ENCODE peak calls at places on chromosomes 12 and 14, in four cellular contexts. W is DND-41, Z is fibroblast of lung, N is HepG2. J is an unnamed sample.
A peak's percentile ranks its signal among the peaks of the same experiment; 100 is the strongest.

GRCh38 chr12:115620816-115621215 is 656.7 kb downstream of the MED13L start:
- DNase-seq in Z (no peak), N (no peak), W (no peak), J (no peak)

GRCh38 chr12:130331146-130331545 is 6.5 kb upstream of the PIWIL1 start:
- DNase-seq in N (no peak), Z (no peak), W (no peak), J (no peak)

GRCh38 chr14:99320621-99321235 is 48.7 kb upstream of the BCL11B start:
- DNase-seq in N (no peak), Z (no peak), W (no peak), J (no peak)

GRCh38 chr12:108241961-108242360 is 97.2 kb downstream of the CMKLR1 start:
- DNase-seq in Z (no peak), N (no peak), W (no peak), J (no peak)

GRCh38 chr12:64009321-64010068 is 165.0 kb downstream of the SRGAP1 start:
- DNase-seq in Z (no peak), W (no peak), N (no peak), J (no peak)

GRCh38 chr14:74350944-74351323 is 2.7 kb downstream of the VRTN start:
- DNase-seq in W (no peak), N (no peak), Z (no peak), J (no peak)

GRCh38 chr12:57519758-57520007 is 631 bp downstream of the DDIT3 start:
- DNase-seq in Z (no peak), W (peak; percentile 50), N (no peak), J (no peak)

GRCh38 chr12:92627511-92627910 is 75.3 kb upstream of the PLEKHG7 start:
- DNase-seq in W (no peak), Z (no peak), N (no peak), J (no peak)

GRCh38 chr14:71474291-71474690 is 457.9 kb upstream of the RGS6 start:
- DNase-seq in W (no peak), N (no peak), Z (no peak), J (no peak)

GRCh38 chr12:106122004-106122403 is 16.8 kb downstream of the NUAK1 start:
- DNase-seq in Z (no peak), W (no peak), N (no peak), J (no peak)

GRCh38 chr12:20459920-20460319 is 91.6 kb downstream of the PDE3A start:
- DNase-seq in N (no peak), W (no peak), Z (no peak), J (no peak)

GRCh38 chr14:100910888-100911664 is 7.6 kb upstream of the RTL1 start:
- DNase-seq in N (no peak), Z (no peak), W (no peak), J (no peak)

DNA sequence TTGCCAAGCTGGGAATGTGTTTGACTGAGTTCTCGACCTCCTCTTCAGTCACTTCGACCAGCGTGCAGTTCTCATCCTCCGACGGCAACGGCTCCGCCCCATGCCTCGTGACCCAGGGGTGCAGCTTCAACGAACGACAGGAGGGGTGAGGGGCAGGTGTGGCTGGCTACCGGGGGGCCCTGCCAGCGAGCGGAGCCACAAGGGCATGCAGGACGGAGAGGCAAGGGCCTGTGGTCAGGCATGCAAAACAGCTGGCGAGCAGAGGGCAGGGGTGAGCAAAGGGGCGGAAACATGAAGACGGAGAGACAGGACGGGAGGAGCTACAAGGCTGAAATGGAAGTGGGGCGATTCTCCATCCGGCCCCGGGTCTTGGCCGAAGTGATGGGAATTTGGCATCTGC is 38.7 kb downstream of the P2RX4 start:
- DNase-seq in N (no peak), W (no peak), Z (no peak), J (no peak)
- H3K27ac ChIP-seq in N (no peak overlapping the region), W (no peak overlapping the region), Z (no peak overlapping the region), J (no peak overlapping the region)

GRCh38 chr14:36503771-36504741 is 16.0 kb downstream of the NKX2-1 start:
- DNase-seq in N (no peak), W (no peak), Z (no peak), J (no peak)

GRCh38 chr14:36502558-36503508 is 17.2 kb downstream of the NKX2-1 start:
- DNase-seq in N (no peak), Z (no peak), W (no peak), J (no peak)

GRCh38 chr14:36505892-36506731 is 13.9 kb downstream of the NKX2-1 start:
- DNase-seq in N (no peak), Z (no peak), W (no peak), J (no peak)

GRCh38 chr14:36505193-36505815 is 14.7 kb downstream of the NKX2-1 start:
- DNase-seq in N (no peak), W (no peak), Z (no peak), J (no peak)

GRCh38 chr14:36504805-36505192 is 15.2 kb downstream of the NKX2-1 start:
- DNase-seq in N (no peak), Z (no peak), W (no peak), J (no peak)
- TF ChIP-seq EZH2 in N (no peak), Z (peak; percentile 20), W (no peak), J (no peak)

DNA sequence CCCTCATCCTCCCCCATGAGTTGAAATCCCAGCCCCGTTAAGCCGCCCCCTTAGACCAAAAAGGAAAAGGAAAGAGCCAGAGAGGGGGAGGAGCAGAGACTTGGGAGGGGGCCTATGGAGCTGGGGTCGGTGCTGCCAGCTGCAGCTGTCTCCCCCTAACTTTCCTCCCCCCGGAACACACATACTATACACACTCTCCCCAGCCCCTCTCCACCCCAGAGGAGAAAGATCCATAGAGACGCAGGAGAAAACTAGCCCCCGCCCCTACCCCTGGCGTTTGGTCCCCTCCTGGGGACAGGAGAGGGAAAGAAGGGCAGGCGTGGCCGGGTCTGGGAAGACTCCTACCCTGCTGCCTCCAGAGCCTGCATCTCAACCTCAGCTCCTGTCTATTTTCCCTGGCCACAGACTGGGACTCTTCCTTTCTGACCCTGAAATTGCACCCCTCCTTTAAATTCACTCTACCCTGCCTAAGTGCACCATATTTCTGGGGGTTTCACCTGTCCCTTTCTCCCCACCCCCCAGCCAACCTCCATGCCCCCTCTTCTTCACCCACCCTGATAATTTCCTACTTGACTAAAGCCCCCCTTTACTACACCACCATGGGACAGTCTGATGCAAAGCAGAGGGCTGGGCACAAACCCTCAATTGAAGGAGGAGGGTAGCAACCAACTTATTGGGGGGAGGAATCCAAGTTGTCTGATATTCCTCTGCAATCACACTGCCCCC is 1.6 kb upstream of the HOXC9 start:
- DNase-seq in Z (no peak), W (no peak), N (no peak), J (no peak)
- H3K27me3 ChIP-seq in Z (peaks cover 82% of the 10 kb centered on the region), W (peaks cover 49% of the 10 kb centered on the region), N (peaks cover 6% of the 10 kb centered on the region), J (no peaks in the 10 kb centered on the region)

GRCh38 chr12:2958432-2959193 is 584 bp upstream of the TEAD4 start:
- DNase-seq in N (peak; percentile 69), Z (peak; percentile 53), W (no peak), J (peak; percentile 91)
- H3K27ac ChIP-seq in N (peak overlapping the region; percentile 91), Z (peak overlapping the region; percentile 62), W (no peak overlapping the region), J (peak overlapping the region; percentile 77)

DNA sequence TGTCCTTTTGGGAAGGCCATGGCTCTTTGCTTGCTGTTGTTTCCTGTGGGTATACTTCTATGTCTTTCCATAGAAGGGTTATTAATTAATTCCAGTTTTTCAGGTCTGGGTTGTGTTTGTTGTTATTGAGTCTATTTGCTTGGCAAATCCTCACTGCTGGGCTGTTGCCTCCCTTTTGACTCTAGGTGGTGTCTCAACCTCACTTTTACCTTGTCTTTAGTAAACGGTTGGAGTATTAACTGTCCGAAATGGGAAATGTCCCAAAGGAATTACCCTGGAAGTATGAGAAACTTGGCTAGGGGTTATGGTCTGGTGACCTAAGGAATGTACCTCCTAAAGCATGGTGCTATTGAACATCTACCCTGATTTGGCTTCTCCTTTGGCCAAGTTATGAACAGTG is 16.7 kb downstream of the PRH1 start:
- DNase-seq in Z (no peak), W (no peak), N (peak; percentile 23), J (no peak)
- TF ChIP-seq EZH2 in Z (no peak), W (no peak), N (no peak), J (no peak)

DNA sequence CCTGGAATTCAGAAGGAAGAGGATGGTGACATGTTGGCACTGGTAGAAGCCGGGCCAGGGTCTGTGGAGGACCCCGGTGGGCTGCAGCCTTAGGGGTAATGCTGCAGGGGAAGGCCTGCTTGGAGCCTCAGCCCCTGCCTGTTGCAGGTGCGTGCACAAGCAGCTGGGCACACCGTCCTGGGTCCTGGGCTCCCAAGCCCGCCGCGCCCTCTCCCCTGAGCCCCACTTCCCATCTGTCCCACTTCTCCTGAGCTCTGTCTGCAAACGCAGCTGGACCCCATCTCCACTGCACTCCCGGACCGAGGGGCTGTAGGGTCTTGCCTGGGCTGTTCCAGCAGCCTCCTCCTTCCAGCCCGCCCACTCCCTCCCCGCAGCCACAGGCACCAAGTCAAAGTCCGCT is 116.8 kb downstream of the GLT1D1 start:
- DNase-seq in Z (no peak), W (no peak), N (no peak), J (no peak)
- H3K27me3 ChIP-seq in Z (no peaks in the 10 kb centered on the region), W (no peaks in the 10 kb centered on the region), N (no peaks in the 10 kb centered on the region), J (peaks cover 54% of the 10 kb centered on the region)

J was measured in PC-9.